ENCODE peak calls at places on chromosomes 2 and 18, in eight cellular contexts. R is midbrain; N is stimulated activated CD4-positive, alpha-beta T cell treated with anti-CD3 and anti-CD28 coated beads, Interleukin-4, amount 100 ng/mL, for 4 hours; H is activated CD4-positive, CD25-positive, alpha-beta regulatory T cell treated with anti-CD3 and anti-CD28 coated beads, Interleukin-2, amount 50 U/mL, for 72 hours; V is left ventricle myocardium superior; D is aorta; W is Peyer's patch; L is heart left ventricle. Z is an unnamed sample.

GRCh38 chr2:146821836-146822316 is 1023.0 kb upstream of the ACVR2A start:
- DNase-seq in R (no peak), N (no peak), H (no peak), V (no peak), D (no peak), W (no peak), L (no peak), Z (no peak)

GRCh38 chr2:129729646-129730045 is 249.8 kb upstream of the RAB6C start:
- DNase-seq in R (no peak), N (no peak), H (no peak), V (no peak), D (no peak), W (no peak), L (no peak), Z (no peak)

GRCh38 chr18:76369791-76370555 is 125.1 kb downstream of the ZNF516 start:
- DNase-seq in R (no peak), N (no peak), H (no peak), V (no peak), D (peak; percentile 62), W (no peak), L (no peak), Z (no peak)

GRCh38 chr2:233556756-233557736 is 9.5 kb downstream of the USP40 start:
- DNase-seq in R (no peak), N (no peak), H (no peak), V (no peak), D (no peak), W (no peak), L (no peak), Z (no peak)

GRCh38 chr2:19488009-19488691 is 129.7 kb upstream of the OSR1 start:
- DNase-seq in R (no peak), N (no peak), H (no peak), V (no peak), D (no peak), W (no peak), L (no peak), Z (no peak)

GRCh38 chr2:197054437-197054836 is 127.9 kb upstream of the PGAP1 start:
- DNase-seq in R (no peak), N (no peak), H (no peak), V (no peak), D (no peak), W (no peak), L (no peak), Z (no peak)

GRCh38 chr2:7012141-7012809 is 95.1 kb downstream of the RNF144A start:
- DNase-seq in R (peak; percentile 73), N (no peak), H (no peak), V (peak; percentile 73), D (no peak), W (no peak), L (peak; percentile 55), Z (peak; percentile 68)

GRCh38 chr18:77557030-77557429 is 307.4 kb downstream of the GALR1 start:
- DNase-seq in R (no peak), N (no peak), H (no peak), V (no peak), D (no peak), W (no peak), L (no peak), Z (no peak)

GRCh38 chr18:79577451-79578395 is 101.9 kb upstream of the CTDP1 start:
- DNase-seq in R (no peak), N (peak; percentile 7), H (peak; percentile 28), V (peak; percentile 68), D (peak; percentile 76), W (peak; percentile 39), L (peak; percentile 30), Z (peak; percentile 65)

GRCh38 chr18:48868468-48869466 is 82.0 kb downstream of the SMAD7 start:
- DNase-seq in R (no peak), N (peak; percentile 20), H (peak; percentile 42), V (peak; percentile 9), D (peak; percentile 75), W (peak; percentile 48), L (no peak), Z (no peak)

GRCh38 chr2:170924969-170925368 is 4.1 kb upstream of the GORASP2 start:
- DNase-seq in R (no peak), N (no peak), H (no peak), V (no peak), D (no peak), W (no peak), L (no peak), Z (no peak)

GRCh38 chr2:236254674-236255073 is 9.5 kb downstream of the ASB18 start:
- DNase-seq in R (no peak), N (no peak), H (no peak), V (no peak), D (no peak), W (no peak), L (no peak), Z (no peak)

GRCh38 chr18:13273800-13274199 is 55.2 kb downstream of the LDLRAD4 start:
- DNase-seq in R (no peak), N (no peak), H (peak; percentile 46), V (no peak), D (no peak), W (no peak), L (no peak), Z (no peak)

GRCh38 chr2:43082111-43082877 is 144.1 kb downstream of the ZFP36L2 start:
- DNase-seq in R (peak; percentile 33), N (no peak), H (no peak), V (peak; percentile 85), D (peak; percentile 73), W (peak; percentile 46), L (peak; percentile 79), Z (peak; percentile 87)

GRCh38 chr2:128444044-128444771 is 125.5 kb upstream of the HS6ST1 start:
- DNase-seq in R (no peak), N (no peak), H (no peak), V (no peak), D (no peak), W (peak; percentile 26), L (no peak), Z (no peak)

GRCh38 chr2:235390108-235390815 is 103.6 kb upstream of the AGAP1 start:
- DNase-seq in R (no peak), N (peak; percentile 24), H (no peak), V (no peak), D (no peak), W (no peak), L (no peak), Z (no peak)

GRCh38 chr2:240595381-240596079 is 9.0 kb downstream of the CAPN10 start:
- DNase-seq in R (no peak), N (no peak), H (peak; percentile 28), V (no peak), D (peak; percentile 66), W (peak; percentile 53), L (no peak), Z (peak; percentile 53)